ENCODE peak calls at places on chromosomes 11 and 22, in six cellular contexts. H is breast epithelium; G is CD4-positive, alpha-beta memory T cell; Z is body of pancreas; L is adrenal gland; P is suprapubic skin. K is an unnamed sample.

GRCh38 chr11:32438883-32439487 is 3.6 kb upstream of the WT1 start:
- DNase-seq in H (no peak), Z (no peak), G (no peak), L (no peak), P (no peak), K (no peak)

GRCh38 chr11:16001899-16002426 is 354.4 kb downstream of the SOX6 start:
- DNase-seq in L (no peak), H (peak; percentile 17), G (no peak), P (no peak), Z (peak; percentile 27), K (peak; percentile 87)

GRCh38 chr22:36017661-36018091 is 10.9 kb downstream of the RBFOX2 start:
- DNase-seq in G (no peak), H (no peak), Z (no peak), P (no peak), L (no peak), K (no peak)

GRCh38 chr11:6799402-6799801 is at the start of gene OR6A2:
- DNase-seq in H (no peak), G (no peak), P (no peak), Z (no peak), L (no peak), K (no peak)

GRCh38 chr11:79393362-79394043 is 47.3 kb downstream of the TENM4 start:
- DNase-seq in H (no peak), Z (no peak), L (peak; percentile 88), G (no peak), P (no peak), K (no peak)

GRCh38 chr11:78798567-78799170 is 224.0 kb upstream of the NARS2 start:
- DNase-seq in L (peak; percentile 83), Z (peak; percentile 72), P (peak; percentile 71), H (no peak), G (peak; percentile 37), K (peak; percentile 38)

GRCh38 chr11:61688368-61689163 is 8.4 kb downstream of the DAGLA start:
- DNase-seq in Z (peak; percentile 93), H (peak; percentile 93), P (peak; percentile 86), G (no peak), L (no peak), K (no peak)

GRCh38 chr22:25193130-25193529 is 6.5 kb upstream of the CRYBB3 start:
- DNase-seq in H (no peak), Z (no peak), G (no peak), L (no peak), P (no peak), K (no peak)

GRCh38 chr11:114399903-114400221 is 449 bp downstream of the C11orf71 start:
- DNase-seq in G (no peak), Z (peak; percentile 76), P (no peak), L (no peak), H (peak; percentile 46), K (no peak)

GRCh38 chr11:80136991-80137390 is 696.2 kb upstream of the TENM4 start:
- DNase-seq in L (no peak), H (no peak), P (no peak), Z (no peak), G (no peak), K (no peak)

GRCh38 chr11:98137437-98137836 is 883.3 kb upstream of the CNTN5 start:
- DNase-seq in Z (no peak), L (no peak), G (no peak), H (no peak), P (no peak), K (no peak)

GRCh38 chr11:74449369-74449931 is 17.9 kb downstream of the KCNE3 start:
- DNase-seq in Z (peak; percentile 70), G (peak; percentile 55), L (peak; percentile 74), H (no peak), P (no peak), K (peak; percentile 31)

DNA sequence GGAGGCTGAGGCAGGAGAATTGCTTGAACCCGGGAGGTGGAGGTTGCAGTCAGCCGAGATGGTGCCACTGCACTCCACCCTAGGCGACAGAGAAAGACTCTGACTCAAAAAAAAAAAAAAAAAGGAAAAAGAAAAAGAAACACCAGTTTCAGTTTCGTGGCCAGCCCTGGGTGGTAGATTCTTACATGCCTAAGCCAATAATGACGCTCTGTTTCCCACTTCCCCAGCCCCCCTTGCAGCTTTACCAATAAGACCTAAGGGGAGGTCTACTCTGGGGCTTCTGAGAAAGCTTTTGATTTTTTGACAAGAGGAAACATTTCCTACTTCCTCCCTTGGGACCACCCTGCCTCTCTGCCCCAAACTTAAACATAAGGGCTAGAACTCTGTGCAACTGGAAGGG is 30.0 kb upstream of the PTPRJ start:
- DNase-seq in Z (no peak), G (peak; percentile 68), L (no peak), P (no peak), H (no peak), K (peak; percentile 47)
- H3K4me1 ChIP-seq in Z (no peaks in the 10 kb centered on the region), G (peaks cover 22% of the 10 kb centered on the region), L (peaks cover 9% of the 10 kb centered on the region), P (peaks cover 17% of the 10 kb centered on the region), H (no peaks in the 10 kb centered on the region), K (peaks cover 49% of the 10 kb centered on the region)

GRCh38 chr11:37841016-37841415 is 1243.0 kb upstream of the RAG2 start:
- DNase-seq in Z (no peak), L (no peak), G (no peak), P (no peak), H (no peak), K (no peak)
- H3K4me1 ChIP-seq in Z (no peaks in the 10 kb centered on the region), L (no peaks in the 10 kb centered on the region), G (no peaks in the 10 kb centered on the region), P (no peaks in the 10 kb centered on the region), H (no peaks in the 10 kb centered on the region), K (no peaks in the 10 kb centered on the region)

DNA sequence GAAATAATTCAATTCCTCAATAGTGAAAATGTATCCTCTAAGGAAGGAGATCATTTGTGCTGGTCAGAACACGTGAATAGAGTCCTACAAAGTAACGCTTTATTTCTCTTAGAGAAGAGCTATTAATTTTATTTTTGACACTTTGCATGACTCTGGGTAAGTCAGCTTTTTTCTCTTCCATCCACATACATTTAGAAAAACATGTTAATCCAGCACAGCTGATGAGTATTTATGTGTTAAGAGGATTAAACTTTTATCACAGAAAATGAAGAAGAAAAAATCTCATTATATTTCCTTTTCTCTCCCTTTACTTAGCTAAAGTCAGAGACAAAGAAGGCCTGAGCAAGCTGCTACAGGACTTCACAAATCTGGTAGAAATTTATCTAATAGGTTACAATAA is 649.5 kb upstream of the CCDC179 start:
- DNase-seq in H (no peak), L (no peak), Z (no peak), P (no peak), G (no peak), K (no peak)
- H3K4me1 ChIP-seq in H (no peaks in the 10 kb centered on the region), L (no peaks in the 10 kb centered on the region), Z (no peaks in the 10 kb centered on the region), P (no peaks in the 10 kb centered on the region), G (no peaks in the 10 kb centered on the region), K (no peaks in the 10 kb centered on the region)

DNA sequence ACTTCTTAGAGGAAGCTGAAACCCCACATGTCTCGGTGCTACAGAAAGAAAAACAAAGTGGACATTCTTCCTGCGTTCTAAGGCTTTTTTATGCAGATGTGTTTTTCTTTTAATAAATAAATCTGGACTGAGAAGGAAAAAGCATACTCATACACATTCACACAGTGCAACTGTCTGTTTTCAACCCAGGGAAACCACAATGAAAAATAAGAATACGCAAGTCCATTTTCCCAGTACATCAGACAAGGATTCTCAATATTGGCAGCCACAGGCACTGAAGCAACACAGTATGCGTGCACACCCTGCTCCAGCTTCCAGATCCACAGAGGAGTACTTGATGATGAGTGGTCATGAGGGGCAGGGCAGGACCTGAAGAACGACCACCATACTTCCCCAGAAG is 86.9 kb downstream of the ETS1 start:
- DNase-seq in L (no peak), Z (no peak), H (no peak), G (no peak), P (no peak), K (no peak)
- H3K4me1 ChIP-seq in L (peaks cover 34% of the 10 kb centered on the region), Z (peaks cover 37% of the 10 kb centered on the region), H (peaks cover 39% of the 10 kb centered on the region), G (peaks cover 99% of the 10 kb centered on the region), P (peaks cover 70% of the 10 kb centered on the region), K (peaks cover 98% of the 10 kb centered on the region)

GRCh38 chr22:17773606-17774205 is 563 bp downstream of the BID start:
- DNase-seq in Z (peak; percentile 52), P (no peak), L (no peak), G (peak; percentile 77), H (no peak), K (no peak)

GRCh38 chr22:17772963-17773605 is 1.2 kb downstream of the BID start:
- DNase-seq in L (no peak), G (no peak), H (no peak), P (no peak), Z (peak; percentile 16), K (no peak)

GRCh38 chr22:17774206-17774927 is at the start of gene BID:
- DNase-seq in G (peak; percentile 52), L (no peak), Z (peak; percentile 11), P (no peak), H (no peak), K (no peak)

GRCh38 chr22:17775781-17776470 is 1.7 kb upstream of the BID start:
- DNase-seq in Z (no peak), H (no peak), L (no peak), P (no peak), G (peak; percentile 55), K (no peak)

DNA sequence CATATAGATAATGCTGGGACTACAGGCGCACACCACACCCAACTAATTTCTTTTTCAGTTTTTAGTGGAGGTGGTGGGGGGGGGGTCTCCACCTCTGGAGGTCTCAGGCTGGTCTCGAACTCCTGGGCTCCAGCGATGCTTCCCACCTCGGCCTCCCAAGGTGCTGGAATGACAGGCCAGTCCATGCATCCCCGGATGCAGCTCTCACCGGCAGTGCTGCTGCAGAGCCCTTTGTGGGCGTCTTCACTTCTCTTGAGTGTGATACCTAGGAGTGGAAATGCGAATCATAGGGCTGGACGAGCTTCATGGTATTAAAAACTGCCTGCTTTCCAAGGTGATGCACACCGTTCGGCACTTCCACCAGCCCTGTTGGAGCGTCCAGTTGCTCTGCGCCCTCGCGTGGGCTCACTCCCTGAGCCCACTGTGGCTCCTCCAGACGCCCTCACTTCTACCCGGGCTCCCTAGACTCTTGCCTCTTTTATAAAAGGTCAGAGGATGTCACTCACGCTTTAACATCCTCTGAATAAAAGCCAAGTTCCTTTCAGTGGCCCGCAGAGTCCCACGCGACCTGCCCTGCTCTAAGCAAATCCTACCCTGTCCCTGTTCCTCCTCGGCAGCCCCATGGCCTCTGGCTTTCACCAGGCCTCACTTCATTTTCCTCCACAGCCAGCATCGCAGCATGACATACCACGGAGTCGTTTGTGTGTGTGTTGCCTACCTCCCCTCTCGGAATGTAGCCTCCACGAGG is 833 bp upstream of the BID start:
- DNase-seq in L (no peak), H (no peak), G (no peak), Z (no peak), P (no peak), K (no peak)
- H3K4me1 ChIP-seq in L (no peaks in the 10 kb centered on the region), H (peaks cover 9% of the 10 kb centered on the region), G (peaks cover 83% of the 10 kb centered on the region), Z (peaks cover 13% of the 10 kb centered on the region), P (peaks cover 33% of the 10 kb centered on the region), K (peaks cover 22% of the 10 kb centered on the region)

GRCh38 chr22:37058917-37059701 is 7.6 kb downstream of the KCTD17 start:
- DNase-seq in G (no peak), Z (no peak), P (no peak), L (no peak), H (no peak), K (no peak)
- H3K4me1 ChIP-seq in G (peaks cover 18% of the 10 kb centered on the region), Z (no peaks in the 10 kb centered on the region), P (peaks cover 4% of the 10 kb centered on the region), L (no peaks in the 10 kb centered on the region), H (no peaks in the 10 kb centered on the region), K (no peaks in the 10 kb centered on the region)

DNA sequence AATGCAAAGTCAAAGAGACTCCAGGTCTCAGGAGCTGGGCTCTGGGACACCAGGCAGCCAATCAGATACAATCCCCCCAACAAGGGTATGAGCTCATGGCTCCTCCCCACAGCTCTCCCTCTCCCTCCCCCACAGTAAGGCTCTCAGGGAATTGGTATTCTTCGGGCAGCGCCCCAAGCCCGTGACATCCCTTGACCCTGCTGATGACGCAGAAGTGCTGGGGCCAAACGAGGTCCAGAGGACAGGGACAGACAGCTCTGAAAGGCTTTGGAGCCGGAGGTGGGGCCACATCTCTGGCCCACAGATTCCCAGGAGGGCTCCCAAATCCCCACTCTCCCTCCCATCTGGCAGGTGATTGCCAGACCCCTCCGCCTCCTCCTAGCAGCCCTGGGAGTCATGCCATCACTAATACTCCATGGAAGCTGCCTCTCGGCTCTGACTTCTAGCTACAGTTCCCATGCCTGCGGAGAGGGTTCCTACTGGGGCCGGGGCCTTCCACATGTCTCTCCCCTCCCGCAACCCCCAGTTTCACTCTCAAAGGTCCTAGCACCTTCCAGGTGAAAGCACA is 5.8 kb downstream of the USP2 start:
- DNase-seq in L (peak; percentile 95), G (no peak), P (peak; percentile 69), Z (peak; percentile 79), H (peak; percentile 86), K (no peak)
- H3K4me1 ChIP-seq in L (peaks cover 30% of the 10 kb centered on the region), G (peaks cover 19% of the 10 kb centered on the region), P (peaks cover 29% of the 10 kb centered on the region), Z (peaks cover 90% of the 10 kb centered on the region), H (peaks cover 37% of the 10 kb centered on the region), K (no peaks in the 10 kb centered on the region)

K was measured in SJSA1.